ENCODE peak calls at places on chromosomes 5 and 9, in seven cellular contexts. G is iPS-NIHi11; N is CD4-positive, CD25-positive, alpha-beta regulatory T cell; H is hypothalamus; Z is HuH-7.5; V is stimulated activated CD4-positive, alpha-beta T cell treated with anti-CD3 and anti-CD28 coated beads, Interleukin-4, amount 100 ng/mL, for 48 hours; E is IMR-90. F is an unnamed sample.

GRCh38 chr5:40627708-40628107 is 52.0 kb upstream of the PTGER4 start:
- DNase-seq in G (no peak), Z (no peak), N (no peak), V (no peak), E (peak), H (no peak), F (no peak)

GRCh38 chr5:40679998-40680681 is 425 bp downstream of the PTGER4 start:
- DNase-seq in H (no peak), Z (peak), G (peak), V (no peak), N (peak), E (no peak), F (no peak)

GRCh38 chr5:92945630-92946097 is 635.4 kb downstream of the NR2F1-AS1 start:
- DNase-seq in N (no peak), V (no peak), G (no peak), Z (no peak), H (no peak), E (peak), F (no peak)

GRCh38 chr9:132181796-132182521 is 20.1 kb downstream of the NTNG2 start:
- DNase-seq in E (peak), H (no peak), Z (no peak), G (no peak), N (no peak), V (no peak), F (no peak)

GRCh38 chr5:172502969-172503368 is 48.6 kb upstream of the SH3PXD2B start:
- DNase-seq in V (no peak), E (no peak), G (peak), Z (no peak), N (no peak), H (no peak), F (no peak)

GRCh38 chr9:94935396-94935795 is 208.9 kb downstream of the AOPEP start:
- DNase-seq in N (no peak), H (no peak), E (no peak), V (no peak), Z (no peak), G (no peak), F (no peak)

GRCh38 chr9:113632776-113633590 is 169.5 kb downstream of the RGS3 start:
- DNase-seq in G (no peak), N (no peak), Z (no peak), V (peak), E (peak), H (no peak), F (no peak)

GRCh38 chr5:110476164-110476563 is 250.3 kb downstream of the TMEM232 start:
- DNase-seq in H (no peak), V (no peak), E (no peak), Z (no peak), G (peak), N (no peak), F (no peak)

F was measured in central memory CD4-positive, alpha-beta T cell.